ENCODE peak calls at places on chromosomes 11 and 22, in seven cellular contexts. One of them, this sample, is unnamed.

GRCh38 chr11:36431429-36432092 is 78.5 kb downstream of the TRAF6 start:
- DNase-seq in transverse colon: peak
- DNase-seq in mesothelial cell of epicardium: no peak
- DNase-seq in GM23338: no peak
- DNase-seq in esophagus squamous epithelium: no peak
- DNase-seq in left ventricle myocardium inferior: peak
- DNase-seq in OCI-LY7: no peak
- DNase-seq in this sample: no peak

GRCh38 chr22:23158516-23159286 is 13.4 kb downstream of the RAB36 start:
- DNase-seq in mesothelial cell of epicardium: no peak
- DNase-seq in transverse colon: no peak
- DNase-seq in OCI-LY7: no peak
- DNase-seq in GM23338: no peak
- DNase-seq in esophagus squamous epithelium: no peak
- DNase-seq in left ventricle myocardium inferior: no peak
- DNase-seq in this sample: no peak

GRCh38 chr22:39117585-39118191 is 20.6 kb downstream of the APOBEC3H start:
- DNase-seq in left ventricle myocardium inferior: no peak
- DNase-seq in transverse colon: peak
- DNase-seq in mesothelial cell of epicardium: no peak
- DNase-seq in GM23338: peak
- DNase-seq in OCI-LY7: peak
- DNase-seq in esophagus squamous epithelium: no peak
- DNase-seq in this sample: no peak

GRCh38 chr11:28798286-28798685 is 690.1 kb downstream of the METTL15 start:
- DNase-seq in left ventricle myocardium inferior: no peak
- DNase-seq in OCI-LY7: no peak
- DNase-seq in transverse colon: no peak
- DNase-seq in GM23338: no peak
- DNase-seq in mesothelial cell of epicardium: no peak
- DNase-seq in esophagus squamous epithelium: no peak
- DNase-seq in this sample: no peak

GRCh38 chr11:35360059-35360530 is 59.3 kb downstream of the SLC1A2 start:
- DNase-seq in transverse colon: no peak
- DNase-seq in mesothelial cell of epicardium: no peak
- DNase-seq in esophagus squamous epithelium: no peak
- DNase-seq in OCI-LY7: no peak
- DNase-seq in GM23338: no peak
- DNase-seq in left ventricle myocardium inferior: no peak
- DNase-seq in this sample: no peak

GRCh38 chr11:84608788-84609309 is 1018.3 kb downstream of the DLG2 start:
- DNase-seq in transverse colon: no peak
- DNase-seq in left ventricle myocardium inferior: no peak
- DNase-seq in mesothelial cell of epicardium: no peak
- DNase-seq in esophagus squamous epithelium: no peak
- DNase-seq in OCI-LY7: no peak
- DNase-seq in GM23338: no peak
- DNase-seq in this sample: no peak

GRCh38 chr11:124199702-124200101 is 16.6 kb downstream of the OR10D3 start:
- DNase-seq in mesothelial cell of epicardium: no peak
- DNase-seq in esophagus squamous epithelium: no peak
- DNase-seq in OCI-LY7: no peak
- DNase-seq in GM23338: no peak
- DNase-seq in transverse colon: no peak
- DNase-seq in left ventricle myocardium inferior: no peak
- DNase-seq in this sample: no peak

GRCh38 chr22:28329582-28330073 is 350.0 kb downstream of the TTC28 start:
- DNase-seq in GM23338: no peak
- DNase-seq in OCI-LY7: no peak
- DNase-seq in transverse colon: no peak
- DNase-seq in left ventricle myocardium inferior: no peak
- DNase-seq in mesothelial cell of epicardium: no peak
- DNase-seq in esophagus squamous epithelium: no peak
- DNase-seq in this sample: no peak

GRCh38 chr22:43346521-43346929 is 3.4 kb upstream of the SCUBE1 start:
- DNase-seq in transverse colon: peak
- DNase-seq in mesothelial cell of epicardium: peak
- DNase-seq in left ventricle myocardium inferior: peak
- DNase-seq in esophagus squamous epithelium: no peak
- DNase-seq in GM23338: peak
- DNase-seq in OCI-LY7: peak
- DNase-seq in this sample: peak

GRCh38 chr22:22944268-22944985 is 56.8 kb downstream of the IGLL5 start:
- DNase-seq in left ventricle myocardium inferior: no peak
- DNase-seq in OCI-LY7: no peak
- DNase-seq in esophagus squamous epithelium: no peak
- DNase-seq in mesothelial cell of epicardium: peak
- DNase-seq in transverse colon: peak
- DNase-seq in GM23338: peak
- DNase-seq in this sample: peak

GRCh38 chr11:673866-674265 is 21.2 kb downstream of the DEAF1 start:
- DNase-seq in mesothelial cell of epicardium: no peak
- DNase-seq in OCI-LY7: no peak
- DNase-seq in left ventricle myocardium inferior: no peak
- DNase-seq in transverse colon: no peak
- DNase-seq in esophagus squamous epithelium: no peak
- DNase-seq in GM23338: no peak
- DNase-seq in this sample: no peak

GRCh38 chr11:65781152-65781961 is 581 bp upstream of the AP5B1 start:
- DNase-seq in esophagus squamous epithelium: no peak
- DNase-seq in GM23338: peak
- DNase-seq in OCI-LY7: no peak
- DNase-seq in transverse colon: peak
- DNase-seq in mesothelial cell of epicardium: no peak
- DNase-seq in left ventricle myocardium inferior: no peak
- DNase-seq in this sample: peak

GRCh38 chr11:92447586-92447985 is 223.0 kb downstream of the FAT3 start:
- DNase-seq in mesothelial cell of epicardium: no peak
- DNase-seq in GM23338: no peak
- DNase-seq in OCI-LY7: no peak
- DNase-seq in esophagus squamous epithelium: no peak
- DNase-seq in transverse colon: no peak
- DNase-seq in left ventricle myocardium inferior: no peak
- DNase-seq in this sample: no peak

GRCh38 chr11:10122337-10123197 is 171.5 kb downstream of the SBF2 start:
- DNase-seq in esophagus squamous epithelium: no peak
- DNase-seq in mesothelial cell of epicardium: no peak
- DNase-seq in left ventricle myocardium inferior: no peak
- DNase-seq in OCI-LY7: no peak
- DNase-seq in transverse colon: no peak
- DNase-seq in GM23338: peak
- DNase-seq in this sample: no peak

GRCh38 chr11:116787786-116788486 is at the start of gene ZPR1:
- DNase-seq in mesothelial cell of epicardium: peak
- DNase-seq in OCI-LY7: peak
- DNase-seq in transverse colon: peak
- DNase-seq in GM23338: peak
- DNase-seq in left ventricle myocardium inferior: peak
- DNase-seq in esophagus squamous epithelium: peak
- DNase-seq in this sample: peak

GRCh38 chr11:22703040-22703439 is 36.6 kb downstream of the GAS2 start:
- DNase-seq in transverse colon: no peak
- DNase-seq in mesothelial cell of epicardium: no peak
- DNase-seq in esophagus squamous epithelium: no peak
- DNase-seq in left ventricle myocardium inferior: no peak
- DNase-seq in GM23338: peak
- DNase-seq in OCI-LY7: no peak
- DNase-seq in this sample: no peak

GRCh38 chr22:37233751-37234631 is 10.1 kb downstream of the RAC2 start:
- DNase-seq in GM23338: no peak
- DNase-seq in transverse colon: peak
- DNase-seq in OCI-LY7: no peak
- DNase-seq in mesothelial cell of epicardium: no peak
- DNase-seq in esophagus squamous epithelium: no peak
- DNase-seq in left ventricle myocardium inferior: no peak
- DNase-seq in this sample: no peak

GRCh38 chr11:118002010-118002540 is 15.9 kb downstream of the IL10RA start:
- DNase-seq in GM23338: no peak
- DNase-seq in left ventricle myocardium inferior: no peak
- DNase-seq in OCI-LY7: no peak
- DNase-seq in esophagus squamous epithelium: no peak
- DNase-seq in mesothelial cell of epicardium: peak
- DNase-seq in transverse colon: peak
- DNase-seq in this sample: no peak

GRCh38 chr22:33666661-33667619 is 253.3 kb downstream of the LARGE1 start:
- DNase-seq in mesothelial cell of epicardium: no peak
- DNase-seq in OCI-LY7: peak
- DNase-seq in left ventricle myocardium inferior: no peak
- DNase-seq in GM23338: peak
- DNase-seq in transverse colon: peak
- DNase-seq in esophagus squamous epithelium: no peak
- DNase-seq in this sample: no peak

GRCh38 chr22:45319319-45319675 is 9.6 kb downstream of the FAM118A start:
- DNase-seq in esophagus squamous epithelium: no peak
- DNase-seq in OCI-LY7: no peak
- DNase-seq in left ventricle myocardium inferior: peak
- DNase-seq in GM23338: peak
- DNase-seq in mesothelial cell of epicardium: no peak
- DNase-seq in transverse colon: no peak
- DNase-seq in this sample: no peak

DNA sequence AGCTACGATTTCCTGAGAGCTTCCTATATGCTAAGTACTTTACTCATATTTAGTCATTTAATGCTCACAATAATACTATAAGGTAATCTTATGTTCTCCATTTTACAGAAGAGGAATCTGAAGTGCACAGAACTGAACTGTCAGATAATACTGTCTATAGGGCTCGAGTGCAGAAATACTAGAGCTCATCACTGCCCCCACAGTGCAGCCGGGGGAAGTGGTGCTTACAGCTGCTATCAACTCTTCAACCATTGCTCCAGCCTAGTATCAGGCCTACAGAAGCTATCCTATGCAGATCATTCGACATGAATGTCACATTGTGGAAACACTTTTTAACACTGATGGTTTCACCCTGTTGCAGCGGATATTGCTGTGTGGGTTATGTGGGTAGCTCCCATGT is 929.9 kb downstream of the NTM start:
- DNase-seq in GM23338: peak
- DNase-seq in left ventricle myocardium inferior: no peak
- DNase-seq in transverse colon: no peak
- DNase-seq in OCI-LY7: no peak
- DNase-seq in mesothelial cell of epicardium: no peak
- DNase-seq in esophagus squamous epithelium: no peak
- DNase-seq in this sample: no peak
- TF ChIP-seq CTCF in GM23338: peak
- TF ChIP-seq CTCF in left ventricle myocardium inferior: peak
- TF ChIP-seq CTCF in transverse colon: no peak
- TF ChIP-seq CTCF in OCI-LY7: peak
- TF ChIP-seq CTCF in mesothelial cell of epicardium: no peak
- TF ChIP-seq CTCF in esophagus squamous epithelium: no peak
- TF ChIP-seq CTCF in this sample: peak

GRCh38 chr11:77287615-77288273 is 13.7 kb downstream of the GDPD4 start:
- DNase-seq in OCI-LY7: no peak
- DNase-seq in transverse colon: no peak
- DNase-seq in mesothelial cell of epicardium: no peak
- DNase-seq in left ventricle myocardium inferior: no peak
- DNase-seq in esophagus squamous epithelium: no peak
- DNase-seq in GM23338: no peak
- DNase-seq in this sample: no peak
- TF ChIP-seq CTCF in OCI-LY7: no peak
- TF ChIP-seq CTCF in transverse colon: no peak
- TF ChIP-seq CTCF in mesothelial cell of epicardium: no peak
- TF ChIP-seq CTCF in left ventricle myocardium inferior: no peak
- TF ChIP-seq CTCF in esophagus squamous epithelium: no peak
- TF ChIP-seq CTCF in GM23338: no peak
- TF ChIP-seq CTCF in this sample: no peak

GRCh38 chr11:107898270-107898669 is 30.0 kb upstream of the RAB39A start:
- DNase-seq in GM23338: peak
- DNase-seq in transverse colon: no peak
- DNase-seq in esophagus squamous epithelium: no peak
- DNase-seq in left ventricle myocardium inferior: no peak
- DNase-seq in mesothelial cell of epicardium: no peak
- DNase-seq in OCI-LY7: peak
- DNase-seq in this sample: no peak
- TF ChIP-seq CTCF in GM23338: peak
- TF ChIP-seq CTCF in transverse colon: peak
- TF ChIP-seq CTCF in esophagus squamous epithelium: peak
- TF ChIP-seq CTCF in left ventricle myocardium inferior: peak
- TF ChIP-seq CTCF in mesothelial cell of epicardium: no peak
- TF ChIP-seq CTCF in OCI-LY7: peak
- TF ChIP-seq CTCF in this sample: peak

DNA sequence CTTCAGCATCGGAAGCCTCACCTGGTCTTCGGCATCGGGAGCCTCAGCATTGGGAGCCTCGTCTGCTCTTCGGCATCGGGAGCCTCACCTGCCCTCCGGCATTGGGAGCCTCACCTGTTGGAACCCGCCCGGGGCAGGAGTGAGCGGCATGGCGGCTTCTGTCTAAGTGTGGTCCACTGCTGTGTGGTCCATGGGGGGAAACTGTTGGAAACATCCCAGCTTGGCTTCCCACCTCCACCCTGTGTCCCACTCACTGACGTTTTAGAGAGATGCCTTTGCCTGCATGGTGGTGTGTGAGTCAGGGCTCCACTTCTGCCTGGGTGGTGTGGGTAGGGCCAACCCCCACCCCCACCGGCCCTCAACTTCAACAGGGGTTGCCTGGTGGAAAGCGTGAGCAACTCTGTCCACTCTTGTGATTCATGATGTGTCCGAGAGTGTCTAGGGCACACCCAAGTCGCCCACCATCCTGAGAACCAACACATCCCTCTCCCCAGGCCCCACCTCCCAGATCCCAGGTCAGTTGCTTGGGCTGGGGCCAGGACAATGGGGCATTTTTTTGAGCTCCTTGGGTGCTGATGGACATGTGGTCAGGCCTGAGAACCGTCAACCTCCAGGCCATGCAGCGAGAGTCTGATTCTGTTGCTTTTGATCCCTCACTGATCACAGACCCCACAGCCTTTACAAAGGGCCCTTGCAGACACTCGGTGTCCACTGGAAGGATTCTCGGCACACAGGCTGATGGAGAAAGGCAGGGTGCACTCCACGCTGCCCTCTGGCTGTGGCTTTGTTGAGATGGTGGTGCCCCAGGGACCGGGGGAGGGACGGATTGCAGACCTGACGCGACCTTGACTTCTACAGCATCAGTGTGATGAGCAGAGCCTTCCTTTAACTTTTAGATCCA is 406.7 kb downstream of the TBC1D22A start:
- DNase-seq in esophagus squamous epithelium: no peak
- DNase-seq in GM23338: peak
- DNase-seq in left ventricle myocardium inferior: no peak
- DNase-seq in OCI-LY7: no peak
- DNase-seq in mesothelial cell of epicardium: no peak
- DNase-seq in transverse colon: peak
- DNase-seq in this sample: no peak
- TF ChIP-seq CTCF in esophagus squamous epithelium: peak
- TF ChIP-seq CTCF in GM23338: peak
- TF ChIP-seq CTCF in left ventricle myocardium inferior: peak
- TF ChIP-seq CTCF in OCI-LY7: peak
- TF ChIP-seq CTCF in mesothelial cell of epicardium: no peak
- TF ChIP-seq CTCF in transverse colon: peak
- TF ChIP-seq CTCF in this sample: peak

GRCh38 chr11:45864041-45864440 is 16.8 kb downstream of the CRY2 start:
- DNase-seq in transverse colon: no peak
- DNase-seq in OCI-LY7: no peak
- DNase-seq in GM23338: no peak
- DNase-seq in esophagus squamous epithelium: no peak
- DNase-seq in left ventricle myocardium inferior: no peak
- DNase-seq in mesothelial cell of epicardium: no peak
- DNase-seq in this sample: no peak
- TF ChIP-seq CTCF in transverse colon: no peak
- TF ChIP-seq CTCF in OCI-LY7: no peak
- TF ChIP-seq CTCF in GM23338: no peak
- TF ChIP-seq CTCF in esophagus squamous epithelium: no peak
- TF ChIP-seq CTCF in left ventricle myocardium inferior: no peak
- TF ChIP-seq CTCF in mesothelial cell of epicardium: no peak
- TF ChIP-seq CTCF in this sample: no peak

GRCh38 chr11:13354335-13354734 is 76.7 kb downstream of the BMAL1 start:
- DNase-seq in OCI-LY7: peak
- DNase-seq in mesothelial cell of epicardium: no peak
- DNase-seq in GM23338: peak
- DNase-seq in left ventricle myocardium inferior: no peak
- DNase-seq in transverse colon: no peak
- DNase-seq in esophagus squamous epithelium: no peak
- DNase-seq in this sample: no peak
- TF ChIP-seq CTCF in OCI-LY7: peak
- TF ChIP-seq CTCF in mesothelial cell of epicardium: no peak
- TF ChIP-seq CTCF in GM23338: peak
- TF ChIP-seq CTCF in left ventricle myocardium inferior: peak
- TF ChIP-seq CTCF in transverse colon: no peak
- TF ChIP-seq CTCF in esophagus squamous epithelium: peak
- TF ChIP-seq CTCF in this sample: no peak